ENCODE peak calls at places on chromosomes 6 and 20, in five cellular contexts. V, Q, S, M and A are unnamed samples.

GRCh38 chr6:111057074-111057752 is 30.1 kb upstream of the SLC16A10 start:
- DNase-seq in M (peak), Q (peak), S (no peak), V (no peak), A (peak)

GRCh38 chr6:142537612-142538478 is 236.0 kb downstream of the ADGRG6 start:
- DNase-seq in V (no peak), Q (peak), M (no peak), S (no peak), A (peak)

GRCh38 chr20:62832212-62832922 is 15.5 kb downstream of the COL9A3 start:
- DNase-seq in V (no peak), M (peak), Q (peak), S (no peak), A (peak)

GRCh38 chr6:156348376-156348775 is 428.8 kb upstream of the ARID1B start:
- DNase-seq in S (no peak), V (no peak), M (no peak), Q (no peak), A (no peak)

GRCh38 chr20:31861346-31862156 is 8.8 kb downstream of the DUSP15 start:
- DNase-seq in M (peak), V (no peak), Q (peak), S (peak), A (peak)

GRCh38 chr6:135440087-135440792 is 57.3 kb downstream of the AHI1 start:
- DNase-seq in M (no peak), Q (no peak), S (no peak), V (no peak), A (no peak)

GRCh38 chr20:891121-892080 is 24.7 kb downstream of the ANGPT4 start:
- DNase-seq in M (peak), S (peak), V (no peak), Q (no peak), A (no peak)

GRCh38 chr20:51342510-51343236 is 199.8 kb downstream of the NFATC2 start:
- DNase-seq in S (no peak), M (no peak), V (no peak), Q (no peak), A (no peak)

GRCh38 chr6:149028767-149029405 is 282.1 kb downstream of the UST start:
- DNase-seq in S (no peak), M (peak), Q (peak), V (no peak), A (peak)

GRCh38 chr6:48919555-48919954 is 543.5 kb downstream of the MMUT start:
- DNase-seq in Q (no peak), M (no peak), S (no peak), V (no peak), A (no peak)

GRCh38 chr20:5430670-5431069 is 113.9 kb upstream of the PROKR2 start:
- DNase-seq in S (no peak), M (no peak), V (no peak), Q (peak), A (no peak)

GRCh38 chr20:60011512-60012507 is 53.6 kb downstream of the CDH26 start:
- DNase-seq in S (no peak), M (no peak), Q (no peak), V (no peak), A (no peak)

GRCh38 chr6:13916230-13916944 is 8.4 kb upstream of the RNF182 start:
- DNase-seq in Q (peak), M (peak), V (no peak), S (no peak), A (peak)

GRCh38 chr20:49510562-49511117 is 28.2 kb upstream of the KCNB1 start:
- DNase-seq in Q (peak), M (peak), V (no peak), S (peak), A (peak)

GRCh38 chr20:1664911-1665310 is 7.3 kb upstream of the SIRPG start:
- DNase-seq in Q (no peak), S (no peak), V (no peak), M (no peak), A (no peak)

GRCh38 chr6:151014404-151015150 is 149.1 kb downstream of the MTHFD1L start:
- DNase-seq in Q (peak), M (peak), S (peak), V (no peak), A (peak)

GRCh38 chr20:33251496-33251895 is 15.7 kb downstream of the BPIFA1 start:
- DNase-seq in V (no peak), Q (no peak), M (no peak), S (no peak), A (no peak)

GRCh38 chr6:116633685-116634084 is 17.4 kb downstream of the RSPH4A start:
- DNase-seq in V (no peak), S (no peak), M (peak), Q (peak), A (peak)

GRCh38 chr6:72967329-72967728 is 258.0 kb downstream of the KHDC1L start:
- DNase-seq in V (no peak), M (no peak), Q (no peak), S (no peak), A (no peak)

GRCh38 chr20:59645316-59645715 is 41.0 kb downstream of the PHACTR3 start:
- DNase-seq in V (no peak), Q (no peak), S (no peak), M (no peak), A (no peak)

GRCh38 chr6:167795874-167796667 is 30.6 kb upstream of the AFDN start:
- DNase-seq in Q (no peak), V (no peak), M (no peak), S (peak), A (peak)

GRCh38 chr20:11912013-11912663 is 5.6 kb upstream of the BTBD3 start:
- DNase-seq in Q (peak), M (peak), V (no peak), S (no peak), A (peak)

GRCh38 chr6:117739869-117740268 is 64.6 kb downstream of the NUS1 start:
- DNase-seq in V (no peak), M (no peak), Q (no peak), S (no peak), A (no peak)

GRCh38 chr6:132198040-132198439 is 203.2 kb downstream of the MOXD1 start:
- DNase-seq in Q (peak), S (no peak), M (no peak), V (no peak), A (peak)
- H3K27ac ChIP-seq in Q (no peak), S (no peak), M (no peak), V (no peak), A (peak)

GRCh38 chr20:34644951-34645350 is 31.9 kb downstream of the PIGU start:
- DNase-seq in Q (no peak), V (no peak), S (no peak), M (no peak), A (no peak)

GRCh38 chr20:34644345-34644744 is 32.5 kb downstream of the PIGU start:
- DNase-seq in S (no peak), M (no peak), V (no peak), Q (no peak), A (no peak)

GRCh38 chr20:34642009-34642408 is 34.9 kb downstream of the PIGU start:
- DNase-seq in V (no peak), S (no peak), M (no peak), Q (no peak), A (no peak)

GRCh38 chr20:34647737-34648136 is 29.2 kb downstream of the PIGU start:
- DNase-seq in V (no peak), Q (no peak), S (no peak), M (no peak), A (no peak)

GRCh38 chr20:34643919-34644318 is 33.0 kb downstream of the PIGU start:
- DNase-seq in V (no peak), M (no peak), S (no peak), Q (peak), A (peak)
- H3K27ac ChIP-seq in V (no peak), M (no peak), S (no peak), Q (no peak), A (peak)

GRCh38 chr20:44079968-44080560 is 106.9 kb downstream of the JPH2 start:
- DNase-seq in S (no peak), V (no peak), Q (no peak), M (no peak), A (no peak)
- H3K27ac ChIP-seq in S (no peak), V (no peak), Q (no peak), M (no peak), A (no peak)

DNA sequence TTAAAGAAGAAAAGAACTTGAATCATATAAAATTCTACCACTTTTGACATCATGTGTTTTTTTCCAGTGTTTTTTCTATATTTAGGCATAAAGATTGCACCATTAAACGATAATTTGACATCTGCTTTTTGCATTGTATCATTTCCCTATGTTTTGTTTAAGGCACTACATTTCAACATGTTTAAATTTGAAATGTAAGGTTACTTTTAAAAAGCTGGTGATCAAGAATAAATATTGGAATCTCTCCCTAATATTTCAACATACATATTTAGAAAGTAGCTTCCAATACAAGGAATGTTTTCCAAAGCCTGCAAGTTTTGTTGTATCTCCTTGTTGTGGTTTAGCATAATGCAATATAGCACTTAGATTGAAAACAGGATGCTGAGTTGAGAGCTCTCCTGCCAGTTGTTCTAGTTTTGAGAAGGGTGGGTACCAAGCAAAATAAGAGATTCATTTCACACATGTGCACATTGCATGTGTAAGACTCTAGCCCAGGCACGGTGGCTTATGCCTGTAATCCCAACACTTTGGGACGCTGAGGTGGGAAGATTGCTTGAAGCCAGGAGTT is 76.6 kb downstream of the SYNJ2 start:
- DNase-seq in Q (no peak), V (no peak), M (no peak), S (no peak), A (peak)
- H3K27ac ChIP-seq in Q (peak), V (no peak), M (no peak), S (no peak), A (peak)

DNA sequence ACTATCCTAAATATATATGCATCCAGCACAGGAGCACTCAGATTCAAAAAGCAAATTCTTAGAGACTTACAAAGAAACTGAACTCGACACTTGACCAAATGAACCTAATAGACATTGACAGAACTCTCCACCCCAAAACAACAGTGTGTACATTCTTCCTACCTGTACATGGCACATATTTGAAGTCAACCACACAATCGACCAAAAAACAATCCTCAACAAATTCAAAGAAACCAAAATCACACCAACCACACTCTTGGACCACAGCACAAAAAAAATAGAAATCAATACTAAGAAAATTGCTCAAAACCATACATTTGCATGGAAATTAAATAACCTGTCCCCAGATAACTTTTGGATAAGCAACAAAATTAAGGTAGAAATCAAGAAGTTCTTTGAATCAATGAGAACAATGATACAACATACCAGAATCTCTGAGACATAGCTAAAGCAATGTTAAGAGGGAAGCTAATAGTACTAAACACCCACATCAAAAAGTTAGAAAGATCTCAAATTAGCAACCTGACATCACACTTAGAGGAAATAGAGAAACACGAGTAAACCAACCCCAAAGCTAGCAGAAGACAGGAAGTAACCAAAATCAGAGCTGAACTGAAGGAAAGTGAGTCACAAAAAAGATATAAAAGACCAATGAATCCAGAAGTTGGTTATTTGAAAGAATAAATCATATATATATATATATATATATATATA is 12.5 kb upstream of the TREM1 start:
- DNase-seq in S (no peak), V (no peak), M (no peak), Q (no peak), A (no peak)
- H3K27ac ChIP-seq in S (no peak), V (no peak), M (no peak), Q (no peak), A (no peak)

GRCh38 chr6:21337263-21337662 is 256.3 kb upstream of the SOX4 start:
- DNase-seq in S (no peak), Q (no peak), M (no peak), V (no peak), A (no peak)

GRCh38 chr6:21341910-21342309 is 251.6 kb upstream of the SOX4 start:
- DNase-seq in V (no peak), Q (no peak), M (no peak), S (no peak), A (no peak)

GRCh38 chr6:21340563-21340962 is 253.0 kb upstream of the SOX4 start:
- DNase-seq in V (no peak), Q (no peak), M (no peak), S (no peak), A (no peak)

DNA sequence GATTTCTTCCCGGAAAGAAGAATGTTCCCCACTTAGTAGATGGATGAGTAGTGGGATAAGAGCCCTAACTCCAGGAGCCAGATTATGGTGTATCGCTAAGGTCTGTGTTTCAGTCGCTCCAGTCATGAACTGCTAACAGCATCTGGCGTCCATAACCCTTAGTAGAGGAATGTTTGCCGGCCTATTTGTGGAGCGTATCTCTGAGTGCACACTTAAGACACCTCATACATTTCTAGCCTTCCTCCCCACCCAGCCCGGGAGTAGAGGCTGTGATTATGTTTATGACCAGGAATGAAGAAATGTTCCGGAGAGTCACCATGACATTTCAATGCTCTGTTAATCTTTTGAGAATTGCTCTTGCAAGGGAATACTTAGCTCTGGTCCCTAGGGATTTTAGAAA is 251.1 kb upstream of the SOX4 start:
- DNase-seq in Q (no peak), S (no peak), V (no peak), M (no peak), A (no peak)
- H3K27ac ChIP-seq in Q (no peak), S (no peak), V (no peak), M (no peak), A (no peak)

GRCh38 chr6:7910298-7910653 is 312 bp downstream of the TXNDC5 start:
- DNase-seq in V (no peak), M (no peak), S (no peak), Q (peak), A (no peak)

GRCh38 chr6:7910654-7911344 is at the start of gene TXNDC5:
- DNase-seq in S (peak), M (peak), V (no peak), Q (peak), A (peak)

GRCh38 chr6:7912024-7912423 is 1.4 kb upstream of the TXNDC5 start:
- DNase-seq in Q (no peak), M (no peak), V (no peak), S (peak), A (no peak)

GRCh38 chr6:7911345-7911725 is 747 bp upstream of the TXNDC5 start:
- DNase-seq in Q (peak), S (no peak), M (no peak), V (no peak), A (no peak)

DNA sequence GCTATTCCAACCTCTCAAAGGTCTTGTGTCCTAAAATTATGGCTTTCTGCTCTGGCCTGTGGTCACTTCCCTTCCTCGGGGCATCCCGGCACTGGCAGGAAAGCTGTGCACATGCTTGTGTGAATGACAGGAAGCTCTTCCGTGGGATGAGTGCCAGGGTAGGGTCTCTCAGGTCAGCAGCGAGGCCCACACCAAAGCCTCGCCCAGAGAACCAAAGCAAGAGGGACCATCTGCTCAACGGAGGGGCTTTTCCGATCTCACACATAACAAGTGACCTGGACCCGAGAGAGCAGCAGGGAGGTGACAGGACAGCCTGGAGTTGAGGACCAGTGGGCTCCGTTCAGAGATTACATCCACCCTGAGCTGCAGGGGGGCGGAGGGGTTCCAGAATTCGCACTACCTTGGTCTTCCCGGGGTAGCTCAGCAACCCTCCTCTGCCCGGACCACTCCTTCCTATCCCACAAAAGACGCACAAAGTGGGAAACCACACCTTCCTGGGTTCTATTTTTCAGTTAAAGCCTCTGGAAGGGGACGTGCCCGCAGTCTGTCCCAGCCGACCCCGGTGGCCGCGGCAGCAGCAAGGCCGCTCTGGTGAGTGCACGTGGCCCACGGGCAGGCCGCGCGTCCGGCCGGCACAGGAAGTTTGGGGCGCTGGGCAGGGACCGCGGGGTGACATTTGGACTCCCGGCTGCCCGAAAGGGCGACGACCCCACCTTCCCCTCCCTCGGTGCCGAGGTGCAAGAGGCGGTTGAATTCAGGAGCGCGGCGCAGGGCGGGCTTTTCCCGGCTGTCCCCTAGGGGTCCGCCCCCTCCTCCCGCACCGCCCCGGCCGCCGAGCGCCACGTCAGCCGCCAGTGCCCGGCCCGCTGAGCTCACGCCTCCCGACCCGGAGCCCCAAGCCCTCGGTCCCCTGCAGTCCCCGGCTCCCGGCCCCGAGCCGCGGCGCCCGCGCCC is 988 bp downstream of the TXNDC5 start:
- DNase-seq in M (peak), S (peak), Q (peak), V (no peak), A (peak)
- H3K27ac ChIP-seq in M (peak), S (peak), Q (peak), V (peak), A (peak)

DNA sequence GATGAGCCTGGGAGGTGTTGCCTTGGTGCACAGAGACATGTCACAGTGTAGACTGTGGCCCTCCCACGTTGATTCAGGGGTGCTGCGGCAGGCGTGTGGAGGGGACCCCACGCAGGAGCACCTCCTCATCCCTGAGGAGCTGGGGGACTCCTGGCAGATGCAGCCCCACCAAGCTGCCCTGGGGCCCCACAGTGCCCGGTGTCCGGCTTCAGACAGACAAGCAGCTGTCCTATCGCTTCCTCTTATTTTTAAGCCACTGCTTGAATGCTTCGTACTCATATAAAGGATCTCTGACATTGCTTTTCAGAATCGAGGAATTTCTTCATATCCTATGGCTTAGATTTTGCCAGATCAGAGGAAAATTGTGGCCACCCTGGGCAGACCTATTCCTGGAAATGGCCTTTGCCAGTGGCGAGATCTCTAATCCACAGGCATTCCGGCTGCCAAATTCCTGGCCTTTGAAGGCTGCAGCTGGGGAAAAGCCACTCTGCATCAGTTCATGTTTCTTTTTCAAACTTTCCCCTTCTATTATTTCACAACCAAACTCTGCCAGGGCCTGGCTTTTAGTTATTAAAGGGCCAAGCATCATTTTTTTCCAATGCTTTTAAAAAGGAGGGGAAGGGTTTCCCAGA is 337.0 kb downstream of the THBS2 start:
- DNase-seq in S (peak), V (no peak), M (no peak), Q (no peak), A (peak)
- H3K27ac ChIP-seq in S (peak), V (peak), M (peak), Q (no peak), A (no peak)

GRCh38 chr6:12066297-12066696 is 54.2 kb downstream of the HIVEP1 start:
- DNase-seq in V (no peak), Q (no peak), M (no peak), S (no peak), A (no peak)
- H3K27ac ChIP-seq in V (no peak), Q (no peak), M (no peak), S (no peak), A (no peak)

GRCh38 chr6:163310973-163311383 is 103.5 kb upstream of the QKI start:
- DNase-seq in S (no peak), M (no peak), V (no peak), Q (no peak), A (no peak)
- H3K27ac ChIP-seq in S (no peak), M (no peak), V (no peak), Q (peak), A (no peak)